ENCODE peak calls at places on chromosomes 3 and 15, in seven cellular contexts. K is tibial nerve, L is SK-N-SH, N is suprapubic skin, T is stomach, Y is ovary, R is H1. E is an unnamed sample.

GRCh38 chr3:1135194-1135593 is 42.4 kb downstream of the CNTN6 start:
- DNase-seq in K (no peak), L (no peak), N (no peak), T (no peak), Y (no peak), R (no peak), E (no peak)

GRCh38 chr3:96756516-96756915 is 57.9 kb upstream of the EPHA6 start:
- DNase-seq in K (no peak), L (no peak), N (no peak), T (no peak), Y (no peak), R (no peak), E (no peak)

GRCh38 chr15:72785452-72786243 is 2.1 kb upstream of the ADPGK start:
- DNase-seq in K (no peak), L (no peak), N (no peak), T (no peak), Y (no peak), R (no peak), E (no peak)

GRCh38 chr3:86984271-86984670 is 6.7 kb downstream of the VGLL3 start:
- DNase-seq in K (no peak), L (no peak), N (no peak), T (no peak), Y (no peak), R (no peak), E (no peak)

GRCh38 chr3:119098620-119099222 is 47.2 kb upstream of the TEX55 start:
- DNase-seq in K (no peak), L (peak), N (no peak), T (no peak), Y (no peak), R (no peak), E (no peak)

GRCh38 chr3:59027607-59028006 is 22.2 kb downstream of the CFAP20DC start:
- DNase-seq in K (no peak), L (peak), N (no peak), T (no peak), Y (no peak), R (no peak), E (no peak)

GRCh38 chr15:37698679-37699078 is 235.8 kb upstream of the TMCO5A start:
- DNase-seq in K (no peak), L (no peak), N (no peak), T (no peak), Y (no peak), R (no peak), E (no peak)

GRCh38 chr3:78035020-78035660 is 995.2 kb downstream of the ROBO2 start:
- DNase-seq in K (no peak), L (no peak), N (no peak), T (no peak), Y (no peak), R (no peak), E (no peak)

GRCh38 chr3:3068358-3068881 is 41.8 kb downstream of the IL5RA start:
- DNase-seq in K (no peak), L (no peak), N (no peak), T (no peak), Y (no peak), R (no peak), E (no peak)

GRCh38 chr15:81303241-81304225 is 20.4 kb downstream of the STARD5 start:
- DNase-seq in K (no peak), L (no peak), N (no peak), T (no peak), Y (no peak), R (peak), E (no peak)

GRCh38 chr3:45536316-45536715 is 58.2 kb upstream of the LIMD1 start:
- DNase-seq in K (no peak), L (no peak), N (no peak), T (no peak), Y (no peak), R (no peak), E (no peak)

GRCh38 chr3:26100176-26100575 is 310.3 kb downstream of the OXSM start:
- DNase-seq in K (no peak), L (no peak), N (no peak), T (no peak), Y (no peak), R (no peak), E (no peak)

GRCh38 chr15:84799511-84800187 is 17.5 kb upstream of the ALPK3 start:
- DNase-seq in K (no peak), L (no peak), N (no peak), T (no peak), Y (no peak), R (no peak), E (no peak)

GRCh38 chr3:130093741-130094391 is 12.2 kb downstream of the ALG1L2 start:
- DNase-seq in K (no peak), L (no peak), N (no peak), T (no peak), Y (no peak), R (no peak), E (no peak)

GRCh38 chr3:11726146-11726545 is 82.4 kb upstream of the VGLL4 start:
- DNase-seq in K (no peak), L (no peak), N (no peak), T (no peak), Y (no peak), R (no peak), E (no peak)

GRCh38 chr15:69666441-69666882 is 213.8 kb downstream of the RPLP1 start:
- DNase-seq in K (no peak), L (no peak), N (no peak), T (no peak), Y (peak), R (no peak), E (no peak)

GRCh38 chr3:61663728-61664492 is 102.5 kb downstream of the PTPRG start:
- DNase-seq in K (no peak), L (peak), N (no peak), T (no peak), Y (no peak), R (no peak), E (no peak)

GRCh38 chr3:66442254-66443249 is 58.3 kb downstream of the LRIG1 start:
- DNase-seq in K (peak), L (no peak), N (no peak), T (peak), Y (peak), R (peak), E (peak)

GRCh38 chr15:78298983-78299301 is 467 bp downstream of the SKIC8 start:
- DNase-seq in K (no peak), L (no peak), N (no peak), T (no peak), Y (no peak), R (no peak), E (no peak)

GRCh38 chr3:148074916-148075315 is 622.8 kb upstream of the AGTR1 start:
- DNase-seq in K (no peak), L (peak), N (no peak), T (no peak), Y (no peak), R (no peak), E (no peak)

GRCh38 chr3:13040381-13041074 is 32.7 kb downstream of the IQSEC1 start:
- DNase-seq in K (no peak), L (peak), N (no peak), T (no peak), Y (no peak), R (no peak), E (no peak)

GRCh38 chr3:94694894-94695293 is 632.0 kb downstream of the NSUN3 start:
- DNase-seq in K (no peak), L (no peak), N (no peak), T (no peak), Y (no peak), R (no peak), E (no peak)

GRCh38 chr3:119305271-119305670 is 11.1 kb downstream of the ARHGAP31 start:
- DNase-seq in K (no peak), L (no peak), N (no peak), T (no peak), Y (no peak), R (no peak), E (no peak)

GRCh38 chr3:175410251-175410650 is 551.1 kb downstream of the NAALADL2 start:
- DNase-seq in K (no peak), L (no peak), N (no peak), T (no peak), Y (no peak), R (no peak), E (no peak)

GRCh38 chr15:58026552-58026951 is 39.0 kb downstream of the ALDH1A2 start:
- DNase-seq in K (no peak), L (no peak), N (no peak), T (no peak), Y (no peak), R (no peak), E (peak)

GRCh38 chr15:58021332-58022230 is 43.9 kb downstream of the ALDH1A2 start:
- DNase-seq in K (no peak), L (no peak), N (no peak), T (no peak), Y (no peak), R (no peak), E (no peak)

DNA sequence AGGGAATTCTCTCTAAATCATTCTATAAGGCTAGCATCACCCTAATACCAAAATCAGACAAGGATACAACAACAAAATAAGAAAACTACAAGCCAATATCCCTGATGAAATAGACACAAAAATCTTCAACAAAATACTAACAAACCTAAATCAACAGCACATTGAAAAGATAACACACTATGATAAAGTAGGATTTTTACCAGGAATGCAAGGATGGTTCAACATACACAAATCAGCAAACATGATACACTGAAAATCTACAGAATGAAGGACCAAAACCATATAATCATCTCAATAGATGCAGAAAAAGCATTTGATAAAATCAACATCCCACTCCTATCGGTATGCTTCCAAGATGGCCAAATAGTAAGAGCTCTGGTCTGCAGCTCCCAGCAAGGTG is 39.5 kb downstream of the ALDH1A2 start:
- DNase-seq in K (no peak), L (no peak), N (no peak), T (no peak), Y (no peak), R (no peak), E (no peak)
- TF ChIP-seq CTCF in K (no peak), L (no peak), N (no peak), T (no peak), Y (no peak), R (no peak), E (no peak)

GRCh38 chr3:183158113-183158512 is 4.4 kb downstream of the LAMP3 start:
- DNase-seq in K (no peak), L (no peak), N (no peak), T (no peak), Y (no peak), R (no peak), E (no peak)

GRCh38 chr3:183156266-183156665 is 6.3 kb downstream of the LAMP3 start:
- DNase-seq in K (no peak), L (no peak), N (no peak), T (no peak), Y (no peak), R (no peak), E (no peak)

GRCh38 chr3:183159319-183159718 is 3.2 kb downstream of the LAMP3 start:
- DNase-seq in K (no peak), L (no peak), N (no peak), T (no peak), Y (no peak), R (no peak), E (no peak)

GRCh38 chr3:183160616-183161015 is 1.9 kb downstream of the LAMP3 start:
- DNase-seq in K (no peak), L (no peak), N (no peak), T (no peak), Y (no peak), R (no peak), E (no peak)

DNA sequence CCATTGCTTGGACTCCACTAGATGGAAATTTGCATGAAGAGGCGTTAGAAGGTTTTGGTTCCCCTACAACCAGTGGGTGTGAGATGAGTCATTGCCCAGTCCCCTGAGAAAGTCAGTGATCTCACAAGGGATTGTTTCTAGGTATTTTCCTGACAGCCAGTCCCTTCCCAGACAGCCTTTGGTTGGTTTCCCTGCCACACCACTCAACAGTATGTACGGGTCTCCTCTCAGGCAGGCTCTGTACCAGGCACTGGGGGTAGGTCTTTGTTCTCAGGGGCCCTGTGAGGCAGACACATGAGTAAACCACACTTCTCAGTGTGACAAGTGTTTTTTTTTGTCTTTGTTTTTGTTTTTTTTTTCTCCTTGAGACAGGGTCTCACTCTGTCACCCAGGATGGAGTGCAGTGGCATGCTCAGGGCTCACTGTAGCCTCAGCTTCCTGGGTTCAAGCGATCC is 4.0 kb downstream of the LAMP3 start:
- DNase-seq in K (no peak), L (no peak), N (no peak), T (no peak), Y (no peak), R (no peak), E (no peak)
- H3K27ac ChIP-seq in K (no peak), L (no peak), N (no peak), T (no peak), Y (no peak), R (no peak), E (no peak)

GRCh38 chr15:44726568-44727461 is 9.5 kb upstream of the TRIM69 start:
- DNase-seq in K (no peak), L (no peak), N (no peak), T (peak), Y (no peak), R (no peak), E (peak)
- TF ChIP-seq EP300 in K (no peak), L (no peak), N (no peak), T (no peak), Y (no peak), R (no peak), E (no peak)

DNA sequence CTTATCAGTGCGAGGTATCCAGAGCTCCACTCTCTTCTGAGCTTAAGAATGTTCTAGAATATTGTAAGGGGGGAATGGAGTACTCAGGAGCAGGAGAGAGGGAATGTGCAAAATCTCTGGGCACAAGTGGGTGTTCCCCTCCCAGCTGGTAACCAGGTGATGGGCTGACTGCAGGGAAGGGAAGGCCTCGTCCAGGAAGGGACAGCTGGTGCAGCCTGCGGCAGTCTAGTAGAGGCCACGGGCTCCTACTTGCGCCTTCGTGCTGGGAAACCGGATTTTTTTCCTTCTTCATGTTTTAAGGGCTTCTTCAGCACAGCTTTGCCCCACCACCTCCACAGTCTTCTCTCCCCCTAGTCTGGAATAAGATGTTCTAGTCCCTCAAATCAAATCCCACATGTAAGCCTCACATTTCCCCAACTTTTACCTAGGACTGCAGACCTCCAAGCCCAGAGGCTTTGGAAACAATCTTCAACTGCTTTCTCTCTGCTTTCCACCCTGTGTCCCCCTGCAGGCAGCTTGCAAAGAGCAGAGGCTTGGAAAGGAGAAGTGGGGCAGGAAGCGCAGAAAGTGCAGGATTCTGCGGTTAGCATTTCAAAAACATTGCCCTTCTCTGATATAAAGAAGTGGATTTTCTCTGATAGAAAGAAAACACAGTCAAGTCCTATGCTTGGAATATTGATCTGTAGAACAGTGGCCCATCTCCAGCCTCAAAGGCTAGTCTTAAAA is 11.9 kb upstream of the CGNL1 start:
- DNase-seq in K (no peak), L (no peak), N (no peak), T (no peak), Y (no peak), R (no peak), E (peak)
- TF ChIP-seq CTCF in K (no peak), L (peak), N (no peak), T (no peak), Y (no peak), R (peak), E (no peak)

GRCh38 chr15:77026501-77027110 is 31.7 kb downstream of the PSTPIP1 start:
- DNase-seq in K (peak), L (peak), N (peak), T (no peak), Y (peak), R (no peak), E (peak)

GRCh38 chr15:77025941-77026411 is 31.1 kb downstream of the PSTPIP1 start:
- DNase-seq in K (no peak), L (no peak), N (peak), T (no peak), Y (no peak), R (no peak), E (peak)

GRCh38 chr15:77024273-77025065 is 29.5 kb downstream of the PSTPIP1 start:
- DNase-seq in K (peak), L (peak), N (peak), T (peak), Y (peak), R (no peak), E (peak)

GRCh38 chr15:77025066-77025435 is 30.1 kb downstream of the PSTPIP1 start:
- DNase-seq in K (peak), L (no peak), N (peak), T (no peak), Y (no peak), R (no peak), E (peak)

GRCh38 chr15:77025471-77025901 is 30.6 kb downstream of the PSTPIP1 start:
- DNase-seq in K (no peak), L (peak), N (peak), T (no peak), Y (peak), R (no peak), E (peak)
- H3K27ac ChIP-seq in K (no peak), L (no peak), N (no peak), T (no peak), Y (no peak), R (no peak), E (no peak)

GRCh38 chr15:66514586-66514985 is 9.5 kb downstream of the ZWILCH start:
- DNase-seq in K (no peak), L (no peak), N (no peak), T (no peak), Y (no peak), R (no peak), E (no peak)

DNA sequence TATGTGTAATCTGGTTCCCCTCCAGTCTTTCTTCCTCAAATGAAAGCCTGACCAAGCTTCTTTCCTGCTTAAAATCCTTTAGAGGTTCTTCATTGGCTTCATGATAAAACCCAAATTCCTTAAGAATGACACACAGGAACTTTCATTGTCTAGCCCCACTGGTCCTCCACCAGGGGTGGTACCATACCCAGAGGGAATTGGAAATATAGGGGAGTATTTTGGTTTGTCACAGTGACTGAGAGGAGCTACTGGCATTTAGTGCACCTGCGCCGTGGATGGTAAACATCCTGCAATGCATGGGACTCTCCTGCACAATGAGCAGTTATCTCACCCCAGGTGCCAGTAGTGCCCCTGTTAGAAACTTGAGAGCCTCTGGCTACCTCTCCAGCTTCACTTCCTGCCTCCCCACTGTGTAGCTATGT is 10.8 kb downstream of the ZWILCH start:
- DNase-seq in K (no peak), L (no peak), N (no peak), T (no peak), Y (no peak), R (no peak), E (no peak)
- TF ChIP-seq EP300 in K (no peak), L (no peak), N (no peak), T (no peak), Y (no peak), R (no peak), E (no peak)

E was measured in sigmoid colon.